ENCODE peak calls at places on chromosome 5, in eight cellular contexts. G is uterus, X is HCT116, I is prostate gland, K is esophagus muscularis mucosa, A is A549, Q is suprapubic skin, J is GM12892. V is an unnamed sample.

GRCh38 chr5:148794275-148794674 is 32.1 kb upstream of the ADRB2 start:
- DNase-seq in G (no peak), A (no peak), J (no peak), X (no peak), K (no peak), Q (no peak), I (no peak), V (peak)

GRCh38 chr5:120139039-120139438 is 325.1 kb upstream of the PRR16 start:
- DNase-seq in K (no peak), G (no peak), X (no peak), J (no peak), Q (no peak), A (peak), I (peak), V (peak)

GRCh38 chr5:34583167-34583566 is 73.0 kb upstream of the RAI14 start:
- DNase-seq in A (no peak), J (no peak), I (no peak), G (no peak), K (no peak), X (no peak), Q (no peak), V (no peak)

GRCh38 chr5:50447940-50448339 is 6.9 kb upstream of the EMB start:
- DNase-seq in I (no peak), A (no peak), K (no peak), X (no peak), Q (no peak), J (no peak), G (no peak), V (no peak)

GRCh38 chr5:78377056-78377717 is 16.8 kb downstream of the SCAMP1 start:
- DNase-seq in G (peak), A (no peak), Q (no peak), J (no peak), I (no peak), K (no peak), X (no peak), V (no peak)

GRCh38 chr5:33994845-33995244 is 10.4 kb upstream of the SLC45A2 start:
- DNase-seq in I (no peak), G (no peak), A (no peak), K (no peak), Q (no peak), J (no peak), X (no peak), V (no peak)

GRCh38 chr5:168401880-168402279 is 84.4 kb upstream of the RARS1 start:
- DNase-seq in A (no peak), J (no peak), I (peak), X (no peak), Q (no peak), G (no peak), K (no peak), V (no peak)

GRCh38 chr5:88377240-88377639 is 108.6 kb upstream of the TMEM161B start:
- DNase-seq in Q (no peak), K (no peak), A (no peak), I (no peak), X (no peak), G (no peak), J (no peak), V (no peak)

GRCh38 chr5:179261301-179262125 is 83.7 kb downstream of the ADAMTS2 start:
- DNase-seq in Q (peak), G (peak), X (no peak), I (no peak), J (no peak), K (no peak), A (peak), V (peak)

GRCh38 chr5:32058101-32058500 is 116.0 kb downstream of the GOLPH3 start:
- DNase-seq in Q (no peak), J (no peak), G (no peak), A (no peak), I (no peak), X (no peak), K (no peak), V (no peak)

GRCh38 chr5:44807269-44807668 is 1.5 kb upstream of the MRPS30 start:
- DNase-seq in J (no peak), G (no peak), X (no peak), K (no peak), Q (no peak), I (no peak), A (no peak), V (no peak)

GRCh38 chr5:117652640-117653280 is 1078.1 kb upstream of the SEMA6A start:
- DNase-seq in A (no peak), G (no peak), Q (no peak), I (no peak), J (no peak), K (no peak), X (no peak), V (no peak)

GRCh38 chr5:10488144-10488543 is 46.5 kb downstream of the ROPN1L start:
- DNase-seq in Q (no peak), I (no peak), J (no peak), K (no peak), G (no peak), A (no peak), X (no peak), V (no peak)

GRCh38 chr5:15420201-15420600 is 79.8 kb upstream of the FBXL7 start:
- DNase-seq in X (no peak), Q (no peak), A (no peak), J (no peak), G (peak), I (no peak), K (no peak), V (no peak)

GRCh38 chr5:178180141-178180863 is 6.9 kb downstream of the GMCL2 start:
- DNase-seq in A (no peak), Q (no peak), J (no peak), X (no peak), I (no peak), K (no peak), G (no peak), V (no peak)

GRCh38 chr5:151108566-151108965 is 27.7 kb upstream of the TNIP1 start:
- DNase-seq in X (no peak), I (no peak), A (no peak), Q (no peak), K (no peak), J (no peak), G (no peak), V (no peak)

GRCh38 chr5:128081111-128081865 is 2.3 kb upstream of the SLC12A2 start:
- DNase-seq in K (no peak), Q (no peak), J (no peak), G (no peak), A (peak), I (no peak), X (peak), V (no peak)

GRCh38 chr5:132142459-132142858 is 68.9 kb downstream of the CSF2 start:
- DNase-seq in A (no peak), J (no peak), K (no peak), Q (no peak), I (no peak), G (no peak), X (no peak), V (no peak)

GRCh38 chr5:57280811-57281301 is 107.0 kb downstream of the GPBP1 start:
- DNase-seq in I (no peak), J (no peak), X (no peak), A (no peak), G (no peak), K (no peak), Q (no peak), V (no peak)

GRCh38 chr5:42675602-42676001 is 81.0 kb upstream of the CCDC152 start:
- DNase-seq in I (no peak), Q (no peak), K (no peak), J (no peak), A (no peak), X (no peak), G (no peak), V (no peak)

GRCh38 chr5:345404-346195 is 24.1 kb downstream of the AHRR start:
- DNase-seq in A (no peak), X (no peak), G (no peak), Q (no peak), K (no peak), I (no peak), J (no peak), V (peak)

GRCh38 chr5:17156463-17156862 is 61.0 kb upstream of the BASP1 start:
- DNase-seq in G (no peak), X (no peak), Q (no peak), J (no peak), I (no peak), K (no peak), A (no peak), V (no peak)

GRCh38 chr5:75050415-75050814 is 1.9 kb downstream of the GCNT4 start:
- DNase-seq in G (no peak), J (no peak), X (no peak), Q (no peak), I (no peak), K (no peak), A (peak), V (peak)

GRCh38 chr5:55471468-55471867 is 63.3 kb downstream of the PLPP1 start:
- DNase-seq in Q (no peak), A (no peak), X (no peak), J (no peak), I (no peak), G (no peak), K (no peak), V (no peak)

GRCh38 chr5:150590979-150591411 is 49.5 kb upstream of the SYNPO start:
- DNase-seq in G (peak), J (no peak), X (no peak), Q (no peak), A (no peak), I (no peak), K (no peak), V (no peak)

GRCh38 chr5:115424446-115424845 is 120.1 kb downstream of the FEM1C start:
- DNase-seq in Q (no peak), K (no peak), I (no peak), X (no peak), A (no peak), G (no peak), J (no peak), V (no peak)

GRCh38 chr5:7745882-7746735 is 104.8 kb downstream of the CFAP90 start:
- DNase-seq in I (peak), Q (peak), A (peak), X (peak), G (peak), K (no peak), J (no peak), V (peak)

GRCh38 chr5:126866837-126867236 is 89.9 kb downstream of the LMNB1 start:
- DNase-seq in I (no peak), Q (no peak), J (no peak), A (no peak), K (peak), X (no peak), G (no peak), V (no peak)

GRCh38 chr5:122517091-122517490 is 205.1 kb downstream of the SNCAIP start:
- DNase-seq in A (no peak), I (no peak), K (no peak), J (no peak), G (no peak), X (no peak), Q (no peak), V (no peak)

GRCh38 chr5:76762484-76762883 is 46.6 kb downstream of the F2R start:
- DNase-seq in Q (no peak), A (no peak), K (no peak), G (no peak), I (no peak), J (no peak), X (no peak), V (no peak)

GRCh38 chr5:95960802-95961616 is 642 bp downstream of the ELL2 start:
- DNase-seq in Q (peak), A (peak), X (no peak), I (peak), G (peak), J (peak), K (peak), V (peak)

GRCh38 chr5:45695680-45696093 is 493 bp downstream of the HCN1 start:
- DNase-seq in K (no peak), X (no peak), J (no peak), I (no peak), A (no peak), Q (no peak), G (no peak), V (no peak)

GRCh38 chr5:84536797-84537196 is 152.1 kb upstream of the EDIL3 start:
- DNase-seq in J (no peak), A (no peak), G (no peak), I (no peak), K (no peak), Q (no peak), X (no peak), V (no peak)

GRCh38 chr5:143976055-143976454 is 164.1 kb downstream of the HMHB1 start:
- DNase-seq in G (no peak), K (no peak), A (no peak), Q (no peak), J (no peak), I (no peak), X (no peak), V (no peak)

GRCh38 chr5:123142206-123142915 is 53.3 kb downstream of the PRDM6 start:
- DNase-seq in I (no peak), X (no peak), A (no peak), J (no peak), Q (no peak), G (no peak), K (no peak), V (no peak)

GRCh38 chr5:15023846-15024245 is 152.3 kb upstream of the ANKH start:
- DNase-seq in A (no peak), X (no peak), I (no peak), Q (no peak), K (no peak), G (no peak), J (no peak), V (no peak)

GRCh38 chr5:96875805-96876291 is 452 bp upstream of the ERAP2 start:
- DNase-seq in A (no peak), J (no peak), G (no peak), I (no peak), Q (no peak), K (peak), X (no peak), V (peak)

GRCh38 chr5:178324481-178325310 is 92.1 kb upstream of the PHYKPL start:
- DNase-seq in X (no peak), K (no peak), I (no peak), Q (no peak), G (no peak), J (no peak), A (no peak), V (peak)

GRCh38 chr5:143205386-143205785 is 198.1 kb downstream of the NR3C1 start:
- DNase-seq in J (no peak), X (no peak), K (no peak), Q (no peak), G (no peak), A (no peak), I (no peak), V (no peak)

GRCh38 chr5:100792781-100793180 is 110.3 kb downstream of the ST8SIA4 start:
- DNase-seq in I (no peak), A (no peak), X (no peak), K (no peak), J (no peak), G (no peak), Q (no peak), V (no peak)
- TF ChIP-seq POLR2A in I (no peak), A (no peak), X (no peak), K (no peak), J (no peak), G (no peak), Q (no peak), V (no peak)

DNA sequence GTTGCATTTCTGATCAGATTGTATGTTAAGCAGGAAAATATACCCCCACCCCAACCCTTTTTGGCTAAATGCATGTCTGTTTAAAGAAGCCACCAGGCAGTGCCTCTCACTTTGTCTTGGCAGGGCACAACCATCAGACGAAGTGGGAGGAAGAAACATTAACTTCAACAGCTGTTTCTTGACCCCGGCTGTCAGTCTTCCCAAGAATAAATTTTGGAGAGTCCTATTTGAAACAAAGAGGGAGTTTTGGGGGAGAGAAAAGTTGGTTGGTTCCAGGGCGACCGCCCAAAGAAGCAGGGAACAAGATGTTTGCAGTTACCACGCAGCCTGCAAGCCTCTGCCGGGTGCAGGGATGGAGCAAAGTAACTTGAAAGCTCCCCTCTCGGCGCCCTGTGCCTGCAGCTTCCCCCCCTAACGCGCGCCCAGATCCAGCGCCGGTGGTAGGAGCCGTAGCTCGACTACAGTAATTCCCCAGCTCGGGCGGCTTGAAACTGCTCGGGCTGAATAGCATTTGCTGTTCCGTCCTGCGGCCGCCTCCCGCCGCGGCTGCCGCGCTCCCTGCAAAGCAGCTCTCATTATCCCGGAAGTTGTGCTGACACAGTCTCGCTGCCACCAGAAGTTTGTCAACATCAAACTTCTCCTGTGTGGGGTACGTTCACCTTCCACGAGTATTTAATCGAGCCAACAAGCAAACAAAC is 100.7 kb upstream of the SSBP2 start:
- DNase-seq in I (peak), Q (peak), G (peak), X (peak), J (peak), K (peak), A (peak), V (peak)
- TF ChIP-seq POLR2A in I (peak), Q (no peak), G (peak), X (peak), J (peak), K (no peak), A (no peak), V (peak)

GRCh38 chr5:59543826-59544442 is 349.6 kb downstream of the PDE4D start:
- DNase-seq in Q (no peak), A (peak), G (no peak), X (no peak), I (peak), J (no peak), K (no peak), V (no peak)
- TF ChIP-seq POLR2A in Q (no peak), A (no peak), G (no peak), X (no peak), I (no peak), J (no peak), K (no peak), V (no peak)

DNA sequence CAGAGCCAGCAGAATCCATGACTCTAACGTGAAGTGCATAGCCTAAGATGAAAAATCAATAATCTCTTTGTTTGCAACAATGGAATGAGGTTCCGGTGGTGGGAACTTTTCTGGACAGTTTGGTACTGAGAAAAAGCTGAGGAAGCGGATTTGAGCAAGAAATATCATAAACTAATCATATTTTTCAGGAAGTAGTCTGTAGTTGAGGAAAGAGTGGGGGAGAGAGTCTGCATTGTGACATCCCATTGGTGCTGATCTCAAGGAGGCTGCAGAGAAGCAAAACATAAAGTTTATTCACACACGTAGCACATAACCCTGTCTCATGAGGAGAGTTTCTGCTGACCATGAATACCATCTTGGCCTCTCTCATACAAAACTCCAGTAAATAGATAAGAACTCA is 15.8 kb upstream of the FCHO2 start:
- DNase-seq in X (no peak), J (no peak), G (no peak), Q (no peak), K (no peak), I (no peak), A (no peak), V (peak)
- TF ChIP-seq POLR2A in X (no peak), J (no peak), G (no peak), Q (no peak), K (no peak), I (no peak), A (no peak), V (no peak)

GRCh38 chr5:173012882-173013281 is 29.3 kb downstream of the ATP6V0E1 start:
- DNase-seq in K (no peak), G (no peak), Q (peak), A (no peak), X (no peak), I (no peak), J (no peak), V (peak)
- TF ChIP-seq POLR2A in K (no peak), G (no peak), Q (no peak), A (no peak), X (no peak), I (no peak), J (no peak), V (no peak)

GRCh38 chr5:133147411-133147810 is 95.6 kb downstream of the HSPA4 start:
- DNase-seq in K (peak), A (no peak), X (no peak), Q (no peak), I (no peak), G (no peak), J (no peak), V (no peak)

GRCh38 chr5:133147815-133148634 is 96.2 kb downstream of the HSPA4 start:
- DNase-seq in X (no peak), J (no peak), K (peak), A (no peak), G (no peak), I (no peak), Q (no peak), V (no peak)

GRCh38 chr5:133145436-133146143 is 93.8 kb downstream of the HSPA4 start:
- DNase-seq in J (no peak), K (peak), X (no peak), Q (no peak), A (no peak), I (no peak), G (no peak), V (no peak)

GRCh38 chr5:133150909-133151544 is 99.2 kb downstream of the HSPA4 start:
- DNase-seq in A (no peak), J (no peak), K (peak), Q (no peak), I (no peak), X (no peak), G (no peak), V (no peak)

DNA sequence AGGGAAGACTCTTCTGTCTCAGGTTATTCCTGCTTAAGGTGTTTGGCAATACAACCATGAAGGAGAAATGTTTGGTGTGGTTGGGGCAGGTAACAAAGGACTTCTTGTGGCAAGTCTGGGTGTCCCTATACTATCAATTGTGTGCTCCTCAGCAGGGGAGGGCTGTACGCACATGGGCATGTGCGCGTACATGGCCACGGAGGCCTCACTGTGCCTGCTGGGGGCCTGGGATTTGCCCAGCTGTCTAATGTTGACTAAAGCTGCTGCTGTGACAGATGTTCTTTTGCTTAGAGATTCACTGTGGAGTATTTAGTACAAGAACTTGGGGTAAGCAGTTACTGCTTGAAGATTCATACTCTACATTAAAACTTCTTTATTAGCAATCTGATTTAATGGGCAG is 97.5 kb downstream of the HSPA4 start:
- DNase-seq in K (peak), A (no peak), X (no peak), I (no peak), G (no peak), J (no peak), Q (no peak), V (no peak)
- TF ChIP-seq POLR2A in K (no peak), A (no peak), X (no peak), I (no peak), G (no peak), J (no peak), Q (no peak), V (no peak)

GRCh38 chr5:36179950-36180349 is 28.0 kb downstream of the SKP2 start:
- DNase-seq in X (no peak), A (no peak), K (no peak), J (no peak), G (no peak), I (no peak), Q (no peak), V (no peak)
- TF ChIP-seq POLR2A in X (no peak), A (no peak), K (no peak), J (no peak), G (no peak), I (no peak), Q (no peak), V (no peak)